ENCODE peak calls at places on chromosome 1, in nine cellular contexts. W, F, Z, S, T, Q, X, D and Y are unnamed samples.

GRCh38 chr1:186306533-186306932 is 68.5 kb downstream of the TPR start:
- DNase-seq in W (no peak), F (no peak), Z (no peak), S (no peak), T (no peak), Q (no peak), X (no peak), D (no peak), Y (no peak)

GRCh38 chr1:74629283-74629682 is 44.3 kb downstream of the ERICH3 start:
- DNase-seq in W (no peak), F (no peak), Z (no peak), S (no peak), T (no peak), Q (no peak), X (no peak), D (no peak), Y (no peak)

GRCh38 chr1:61120307-61120840 is 38.0 kb downstream of the NFIA start:
- DNase-seq in W (peak), F (no peak), Z (no peak), S (no peak), T (peak), Q (no peak), X (no peak), D (no peak), Y (no peak)

GRCh38 chr1:112515311-112516009 is 6.7 kb downstream of the WNT2B start:
- DNase-seq in W (peak), F (no peak), Z (no peak), S (no peak), T (no peak), Q (no peak), X (no peak), D (no peak), Y (peak)

GRCh38 chr1:234573711-234574299 is 36.2 kb downstream of the IRF2BP2 start:
- DNase-seq in W (no peak), F (no peak), Z (no peak), S (no peak), T (no peak), Q (no peak), X (no peak), D (no peak), Y (no peak)

GRCh38 chr1:16175610-16176553 is 20.0 kb upstream of the EPHA2 start:
- DNase-seq in W (peak), F (peak), Z (no peak), S (no peak), T (peak), Q (no peak), X (peak), D (no peak), Y (peak)

GRCh38 chr1:115429242-115429641 is 91.2 kb upstream of the NGF start:
- DNase-seq in W (peak), F (no peak), Z (no peak), S (no peak), T (no peak), Q (no peak), X (no peak), D (no peak), Y (no peak)

GRCh38 chr1:221897312-221897711 is 155.4 kb upstream of the DUSP10 start:
- DNase-seq in W (no peak), F (no peak), Z (no peak), S (no peak), T (no peak), Q (no peak), X (no peak), D (no peak), Y (no peak)

GRCh38 chr1:226622012-226622411 is 73.4 kb downstream of the STUM start:
- DNase-seq in W (no peak), F (no peak), Z (no peak), S (no peak), T (no peak), Q (no peak), X (no peak), D (no peak), Y (no peak)

GRCh38 chr1:74245168-74245753 is 10.1 kb downstream of the TNNI3K start:
- DNase-seq in W (peak), F (no peak), Z (no peak), S (no peak), T (no peak), Q (no peak), X (no peak), D (no peak), Y (no peak)

GRCh38 chr1:25765910-25766645 is 33.9 kb upstream of the SELENON start:
- DNase-seq in W (no peak), F (no peak), Z (no peak), S (no peak), T (no peak), Q (no peak), X (no peak), D (no peak), Y (no peak)

GRCh38 chr1:25616080-25616931 is at the start of gene MAN1C1:
- DNase-seq in W (peak), F (peak), Z (peak), S (peak), T (peak), Q (peak), X (peak), D (peak), Y (peak)

GRCh38 chr1:109160054-109160840 is 46.3 kb downstream of the ELAPOR1 start:
- DNase-seq in W (no peak), F (no peak), Z (no peak), S (no peak), T (no peak), Q (no peak), X (no peak), D (no peak), Y (no peak)

GRCh38 chr1:2231667-2232254 is 3.6 kb downstream of the SKI start:
- DNase-seq in W (peak), F (peak), Z (peak), S (peak), T (no peak), Q (no peak), X (peak), D (peak), Y (no peak)

GRCh38 chr1:55589656-55590297 is 374.6 kb upstream of the USP24 start:
- DNase-seq in W (peak), F (no peak), Z (no peak), S (no peak), T (peak), Q (no peak), X (no peak), D (no peak), Y (no peak)

GRCh38 chr1:110477041-110477440 is 26.1 kb downstream of the PROK1 start:
- DNase-seq in W (peak), F (no peak), Z (no peak), S (no peak), T (no peak), Q (no peak), X (no peak), D (no peak), Y (peak)